ENCODE peak calls at places on chromosomes 5 and 9, in seven cellular contexts. O is HCT116, U is K562, G is HepG2, Y is GM12878, Z is SK-N-SH, E is H1. M is an unnamed sample.

GRCh38 chr9:104911029-104911607 is 16.8 kb downstream of the ABCA1 start:
- DNase-seq in O (no peak), U (no peak), G (peak; percentile 43), Y (no peak), Z (no peak), E (no peak), M (no peak)

GRCh38 chr5:180090098-180090768 is 18.7 kb upstream of the RNF130 start:
- DNase-seq in O (peak; percentile 56), U (peak; percentile 80), G (peak; percentile 36), Y (no peak), Z (peak; percentile 92), E (peak; percentile 95), M (peak; percentile 73)

GRCh38 chr5:5487961-5488360 is 65.5 kb downstream of the ICE1 start:
- DNase-seq in O (no peak), U (no peak), G (no peak), Y (no peak), Z (no peak), E (no peak), M (no peak)

GRCh38 chr9:134412298-134412711 is 86.0 kb downstream of the RXRA start:
- DNase-seq in O (no peak), U (no peak), G (no peak), Y (no peak), Z (no peak), E (peak; percentile 60), M (peak; percentile 77)

GRCh38 chr9:7273575-7273974 is 515.8 kb downstream of the KDM4C start:
- DNase-seq in O (no peak), U (peak; percentile 16), G (no peak), Y (no peak), Z (no peak), E (no peak), M (peak; percentile 39)

GRCh38 chr5:2155556-2155955 is 272.8 kb upstream of the IRX4 start:
- DNase-seq in O (no peak), U (no peak), G (no peak), Y (no peak), Z (no peak), E (no peak), M (no peak)

GRCh38 chr9:101369286-101369685 is 15.5 kb downstream of the BAAT start:
- DNase-seq in O (no peak), U (no peak), G (no peak), Y (no peak), Z (no peak), E (no peak), M (no peak)

GRCh38 chr5:96984506-96985192 is 48.8 kb downstream of the LNPEP start:
- DNase-seq in O (no peak), U (no peak), G (no peak), Y (no peak), Z (no peak), E (no peak), M (no peak)

GRCh38 chr9:135249191-135249590 is 161.7 kb downstream of the OLFM1 start:
- DNase-seq in O (no peak), U (no peak), G (no peak), Y (no peak), Z (no peak), E (no peak), M (no peak)

GRCh38 chr9:114389612-114390368 is 2.0 kb upstream of the AKNA start:
- DNase-seq in O (no peak), U (no peak), G (no peak), Y (no peak), Z (peak; percentile 58), E (no peak), M (no peak)

GRCh38 chr5:142602720-142603245 is 83.1 kb downstream of the FGF1 start:
- DNase-seq in O (peak; percentile 51), U (no peak), G (no peak), Y (no peak), Z (no peak), E (no peak), M (no peak)

GRCh38 chr9:121861501-121862180 is 210.2 kb downstream of the DAB2IP start:
- DNase-seq in O (peak; percentile 31), U (peak; percentile 58), G (peak; percentile 43), Y (no peak), Z (peak; percentile 61), E (peak; percentile 57), M (peak; percentile 61)
- TF ChIP-seq JUND in O (no peak), U (no peak), G (no peak), Y (no peak), Z (no peak), E (no peak), M (no peak)

DNA sequence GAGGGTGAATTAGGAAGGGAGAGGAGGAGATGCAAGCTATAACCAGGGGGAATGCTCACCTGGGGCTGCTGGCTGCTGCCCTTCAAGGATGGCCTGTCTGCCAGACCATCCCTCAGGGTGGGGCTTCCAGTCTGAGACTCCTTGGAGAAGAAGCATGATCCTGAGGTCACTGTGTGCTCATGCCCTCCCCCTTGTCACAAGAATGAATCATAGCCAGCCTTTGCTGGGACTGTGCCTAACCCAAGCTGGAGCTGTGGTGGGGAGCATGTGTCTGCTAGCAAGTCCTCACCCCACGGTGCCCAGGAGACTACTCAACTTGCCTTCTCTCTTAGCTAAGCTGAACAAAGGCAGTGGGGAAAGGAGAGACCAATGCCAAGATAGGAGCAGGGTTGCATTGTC is 463.6 kb downstream of the SPOCK1 start:
- DNase-seq in O (no peak), U (no peak), G (no peak), Y (no peak), Z (no peak), E (no peak), M (no peak)
- TF ChIP-seq JUND in O (no peak), U (no peak), G (no peak), Y (no peak), Z (no peak), E (no peak), M (no peak)

DNA sequence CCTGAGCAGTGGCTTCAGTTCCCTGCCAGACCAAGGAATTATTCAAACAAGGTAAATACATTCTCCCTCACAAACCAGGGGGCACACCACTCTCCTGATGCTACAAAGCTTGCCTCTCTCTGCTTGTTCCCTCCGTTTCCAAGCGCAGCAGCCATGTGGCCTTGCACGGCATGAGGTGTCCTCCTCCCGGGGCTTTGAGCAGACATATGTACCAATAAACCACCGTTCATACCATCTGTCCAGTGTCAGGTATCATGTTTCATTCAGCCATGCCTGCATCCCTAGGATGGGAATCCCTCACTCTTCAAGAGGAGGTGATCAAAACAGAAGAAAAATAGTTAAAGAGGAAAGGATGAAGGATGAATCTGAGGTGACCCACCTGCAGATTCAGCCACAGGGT is 282.7 kb downstream of the ENC1 start:
- DNase-seq in O (no peak), U (no peak), G (no peak), Y (no peak), Z (no peak), E (no peak), M (no peak)
- TF ChIP-seq JUND in O (no peak), U (no peak), G (no peak), Y (no peak), Z (no peak), E (no peak), M (no peak)

GRCh38 chr5:140639093-140639821 is at the start of gene TMCO6:
- DNase-seq in O (peak; percentile 73), U (peak; percentile 99), G (peak; percentile 99), Y (peak; percentile 73), Z (peak; percentile 100), E (peak; percentile 95), M (peak; percentile 95)
- TF ChIP-seq JUND in O (no peak), U (peak; percentile 83), G (no peak), Y (no peak), Z (no peak), E (no peak), M (no peak)

GRCh38 chr5:68431181-68431580 is 215.6 kb downstream of the PIK3R1 start:
- DNase-seq in O (no peak), U (no peak), G (no peak), Y (no peak), Z (no peak), E (no peak), M (no peak)
- TF ChIP-seq JUND in O (no peak), U (no peak), G (no peak), Y (no peak), Z (no peak), E (no peak), M (no peak)

GRCh38 chr5:126488362-126489065 is 65.3 kb downstream of the GRAMD2B start:
- DNase-seq in O (no peak), U (no peak), G (no peak), Y (no peak), Z (no peak), E (no peak), M (no peak)

GRCh38 chr5:126486332-126486731 is 63.1 kb downstream of the GRAMD2B start:
- DNase-seq in O (no peak), U (no peak), G (no peak), Y (no peak), Z (no peak), E (no peak), M (no peak)

GRCh38 chr5:126487596-126487995 is 64.4 kb downstream of the GRAMD2B start:
- DNase-seq in O (no peak), U (no peak), G (no peak), Y (no peak), Z (no peak), E (no peak), M (no peak)

GRCh38 chr5:126492939-126493338 is 69.7 kb downstream of the GRAMD2B start:
- DNase-seq in O (no peak), U (peak; percentile 67), G (peak; percentile 35), Y (no peak), Z (no peak), E (no peak), M (peak; percentile 46)

DNA sequence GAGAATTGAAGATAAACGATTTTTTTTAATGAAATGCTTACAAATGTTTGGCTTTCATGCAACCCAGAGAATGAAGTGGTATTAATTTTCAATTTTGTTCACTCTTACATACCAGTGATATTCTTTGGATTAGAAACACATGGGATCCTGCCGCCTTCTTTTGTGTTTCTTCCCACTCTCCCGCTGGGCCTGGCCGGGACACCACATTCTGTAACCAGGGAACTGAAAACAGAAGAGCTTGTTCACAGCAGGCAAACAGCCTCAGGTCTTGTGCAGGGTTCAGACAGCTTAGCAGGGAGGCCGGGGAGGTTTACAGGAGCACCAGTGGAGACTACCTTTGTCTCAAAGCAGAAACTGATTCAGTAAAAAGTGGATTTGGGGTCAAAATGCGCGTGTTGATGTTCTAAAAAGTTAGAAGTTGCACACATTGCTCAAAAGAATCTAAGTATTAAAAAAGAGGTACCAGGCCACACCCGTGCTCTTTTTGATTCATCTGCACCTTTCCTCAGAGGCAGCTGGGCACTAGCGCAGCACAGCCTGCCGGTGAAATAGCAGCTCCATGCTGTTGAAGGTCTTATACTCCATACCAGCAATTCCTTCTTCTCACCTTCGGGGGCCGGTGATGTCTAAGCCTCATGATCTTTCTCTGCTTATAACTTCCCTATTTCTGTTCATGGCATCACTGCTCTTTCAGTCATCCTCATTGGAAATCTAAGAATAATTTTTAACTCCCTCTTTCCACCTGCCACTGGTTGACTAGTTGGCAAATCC is 67.1 kb downstream of the GRAMD2B start:
- DNase-seq in O (no peak), U (no peak), G (no peak), Y (no peak), Z (no peak), E (no peak), M (peak; percentile 34)
- TF ChIP-seq JUND in O (no peak), U (no peak), G (no peak), Y (no peak), Z (no peak), E (no peak), M (no peak)

DNA sequence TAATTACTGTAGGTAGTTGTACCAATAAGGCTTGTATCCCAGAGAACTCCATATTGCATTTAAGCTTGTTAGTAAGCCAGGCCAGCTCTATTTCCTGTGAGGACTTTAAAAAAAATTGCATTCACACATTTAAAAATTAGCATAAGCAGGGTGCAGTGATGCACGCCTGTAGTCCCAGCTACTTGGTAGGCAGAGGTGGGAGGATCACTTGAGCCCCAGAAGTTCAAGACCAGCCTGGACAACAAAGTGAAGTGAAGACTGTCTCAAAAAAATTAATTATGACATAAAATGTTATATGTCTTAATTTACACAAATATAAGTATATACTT is 28.7 kb upstream of the ABL1 start:
- DNase-seq in O (no peak), U (no peak), G (no peak), Y (no peak), Z (no peak), E (no peak), M (no peak)
- TF ChIP-seq JUND in O (no peak), U (no peak), G (no peak), Y (no peak), Z (no peak), E (no peak), M (no peak)